ENCODE peak calls at places on chromosome 4, in five cellular contexts. P, A, O, N and B are unnamed samples.

GRCh38 chr4:11635336-11635735 is 206.6 kb upstream of the HS3ST1 start:
- DNase-seq in P (peak; percentile 89), A (peak; percentile 86), O (peak; percentile 31), N (no peak), B (peak; percentile 88)

GRCh38 chr4:173121044-173121685 is 47.4 kb upstream of the GALNT7 start:
- DNase-seq in P (peak; percentile 9), A (peak; percentile 25), O (no peak), N (no peak), B (peak; percentile 24)

GRCh38 chr4:53895137-53895536 is 169.3 kb downstream of the CHIC2 start:
- DNase-seq in P (no peak), A (no peak), O (no peak), N (no peak), B (no peak)

GRCh38 chr4:13988347-13989265 is 361.1 kb upstream of the BOD1L1 start:
- DNase-seq in P (peak; percentile 9), A (peak; percentile 97), O (peak; percentile 100), N (no peak), B (peak; percentile 98)

GRCh38 chr4:116143221-116143620 is 942.2 kb downstream of the TRAM1L1 start:
- DNase-seq in P (peak; percentile 67), A (no peak), O (no peak), N (no peak), B (no peak)

GRCh38 chr4:112677519-112678091 is 40.7 kb downstream of the LARP7 start:
- DNase-seq in P (no peak), A (no peak), O (no peak), N (no peak), B (no peak)

GRCh38 chr4:130559268-130559667 is 1463.3 kb downstream of the C4orf33 start:
- DNase-seq in P (no peak), A (no peak), O (no peak), N (no peak), B (no peak)

GRCh38 chr4:158938462-158939044 is 164.3 kb upstream of the RAPGEF2 start:
- DNase-seq in P (no peak), A (peak; percentile 40), O (peak; percentile 75), N (no peak), B (no peak)

GRCh38 chr4:6749340-6750171 is 33.0 kb upstream of the KIAA0232 start:
- DNase-seq in P (peak; percentile 76), A (peak; percentile 33), O (peak; percentile 75), N (no peak), B (peak; percentile 73)

GRCh38 chr4:40749717-40750460 is at the start of gene NSUN7:
- DNase-seq in P (peak; percentile 75), A (no peak), O (no peak), N (peak; percentile 13), B (no peak)

GRCh38 chr4:100848865-100849264 is 331.0 kb upstream of the EMCN start:
- DNase-seq in P (peak; percentile 9), A (no peak), O (no peak), N (no peak), B (peak; percentile 17)